ENCODE peak calls at places on chromosomes 5 and 9, in nine cellular contexts. I is MCF 10A, S is islet precursor cell, G is MM.1S, E is activated gamma-delta T cell, W is AML-193, B is ACHN, V is PC-9, Z is A172. T is an unnamed sample.

GRCh38 chr5:6729400-6730310 is 16.4 kb downstream of the TENT4A start:
- DNase-seq in I (no peak), V (no peak), Z (peak), S (no peak), E (no peak), G (peak), W (no peak), B (no peak), T (peak)

GRCh38 chr9:116394753-116395408 is 241.3 kb downstream of the PAPPA start:
- DNase-seq in W (no peak), S (no peak), G (no peak), Z (no peak), E (no peak), I (no peak), V (no peak), B (no peak), T (no peak)

GRCh38 chr9:34437006-34437925 is 21.1 kb downstream of the FAM219A start:
- DNase-seq in W (peak), E (no peak), Z (peak), I (peak), B (peak), G (peak), S (peak), V (peak), T (peak)

GRCh38 chr9:136095028-136095494 is at the start of gene NACC2:
- DNase-seq in G (no peak), E (peak), W (no peak), I (peak), Z (no peak), S (no peak), B (peak), V (peak), T (no peak)

GRCh38 chr5:79484731-79485130 is 29.2 kb downstream of the HOMER1 start:
- DNase-seq in V (no peak), E (no peak), S (no peak), I (no peak), W (no peak), G (no peak), B (no peak), Z (no peak), T (no peak)

GRCh38 chr9:99822096-99822595 is 461 bp downstream of the NR4A3 start:
- DNase-seq in B (no peak), Z (peak), I (peak), W (no peak), E (no peak), S (no peak), V (no peak), G (peak), T (no peak)

GRCh38 chr9:97934321-97935115 is 3.5 kb downstream of the HEMGN start:
- DNase-seq in B (no peak), E (no peak), Z (no peak), W (no peak), V (no peak), S (peak), G (no peak), I (no peak), T (peak)

GRCh38 chr5:6652025-6652424 is 18.8 kb downstream of the SRD5A1 start:
- DNase-seq in E (no peak), W (no peak), S (no peak), Z (no peak), V (no peak), B (no peak), I (no peak), G (no peak), T (no peak)

GRCh38 chr5:149831492-149831891 is 101.4 kb downstream of the PPARGC1B start:
- DNase-seq in Z (peak), G (no peak), W (no peak), V (peak), S (no peak), B (peak), I (peak), E (no peak), T (no peak)

GRCh38 chr5:139273322-139273571 is 20.3 kb upstream of the MATR3 start:
- DNase-seq in S (no peak), G (no peak), V (no peak), B (peak), E (no peak), I (peak), W (no peak), Z (no peak), T (no peak)

GRCh38 chr5:124599048-124599973 is 147.1 kb downstream of the ZNF608 start:
- DNase-seq in I (peak), W (no peak), V (peak), Z (peak), E (no peak), G (no peak), S (peak), B (peak), T (no peak)

GRCh38 chr5:116578676-116579075 is 4.1 kb upstream of the SEMA6A start:
- DNase-seq in Z (no peak), G (no peak), W (no peak), E (no peak), V (no peak), B (no peak), I (no peak), S (no peak), T (no peak)

GRCh38 chr5:172336666-172337310 is 53.2 kb upstream of the UBTD2 start:
- DNase-seq in E (no peak), W (no peak), I (no peak), B (no peak), V (no peak), Z (no peak), G (no peak), S (no peak), T (peak)

GRCh38 chr9:23608456-23608855 is 217.6 kb downstream of the ELAVL2 start:
- DNase-seq in V (no peak), G (no peak), I (no peak), S (no peak), E (no peak), Z (no peak), B (no peak), W (no peak), T (no peak)

GRCh38 chr5:102152906-102153787 is 142.9 kb downstream of the SLCO4C1 start:
- DNase-seq in W (peak), Z (peak), E (no peak), B (peak), S (peak), V (no peak), G (peak), I (peak), T (peak)

GRCh38 chr9:101566904-101567724 is 27.7 kb downstream of the PPP3R2 start:
- DNase-seq in I (peak), V (no peak), Z (peak), G (peak), W (peak), S (peak), E (no peak), B (peak), T (peak)

GRCh38 chr9:131473891-131474290 is 28.8 kb upstream of the POMT1 start:
- DNase-seq in V (no peak), G (no peak), S (peak), B (no peak), W (no peak), E (no peak), Z (no peak), I (no peak), T (no peak)

GRCh38 chr9:10678790-10679189 is 66.0 kb upstream of the PTPRD start:
- DNase-seq in V (no peak), W (no peak), G (no peak), Z (peak), S (no peak), I (peak), E (no peak), B (no peak), T (no peak)

GRCh38 chr5:180284161-180284560 is 7.7 kb downstream of the MAPK9 start:
- DNase-seq in I (no peak), W (no peak), G (no peak), E (no peak), S (no peak), Z (no peak), B (no peak), V (no peak), T (no peak)

GRCh38 chr9:88436379-88436778 is 48.1 kb downstream of the SPIN1 start:
- DNase-seq in E (no peak), I (no peak), W (no peak), V (no peak), B (no peak), S (no peak), Z (no peak), G (no peak), T (no peak)

GRCh38 chr9:129036923-129037766 is 719 bp downstream of the MIGA2 start:
- DNase-seq in S (no peak), E (peak), W (no peak), G (no peak), I (no peak), B (no peak), V (no peak), Z (no peak), T (no peak)

GRCh38 chr5:74326571-74327338 is 313.8 kb downstream of the ENC1 start:
- DNase-seq in W (peak), V (peak), S (peak), Z (peak), B (peak), E (no peak), G (peak), I (peak), T (peak)

GRCh38 chr9:131478421-131478868 is 24.3 kb upstream of the POMT1 start:
- DNase-seq in V (peak), S (no peak), I (peak), E (no peak), W (no peak), Z (no peak), G (no peak), B (peak), T (peak)

GRCh38 chr9:13244190-13244589 is 35.3 kb downstream of the MPDZ start:
- DNase-seq in Z (no peak), E (no peak), G (no peak), B (no peak), S (no peak), I (no peak), W (no peak), V (no peak), T (peak)

GRCh38 chr5:177369050-177369912 is 11.6 kb downstream of the RGS14 start:
- DNase-seq in E (no peak), S (no peak), G (peak), B (peak), Z (no peak), I (peak), V (no peak), W (peak), T (peak)

GRCh38 chr9:111798786-111799185 is 4.0 kb upstream of the SHOC1 start:
- DNase-seq in I (peak), Z (no peak), G (no peak), B (no peak), W (no peak), V (no peak), S (no peak), E (no peak), T (no peak)

GRCh38 chr5:62208218-62208852 is 97.7 kb upstream of the KIF2A start:
- DNase-seq in S (no peak), G (no peak), Z (no peak), W (no peak), E (no peak), V (no peak), B (no peak), I (no peak), T (no peak)

GRCh38 chr5:72817639-72818266 is 1.3 kb downstream of the TNPO1 start:
- DNase-seq in G (no peak), I (peak), V (no peak), W (no peak), Z (peak), S (no peak), B (no peak), E (no peak), T (no peak)

GRCh38 chr5:42419294-42419693 is 3.9 kb upstream of the GHR start:
- DNase-seq in W (no peak), V (no peak), G (no peak), I (no peak), Z (no peak), S (no peak), E (no peak), B (no peak), T (no peak)

GRCh38 chr5:109866051-109866450 is 176.3 kb downstream of the MAN2A1 start:
- DNase-seq in W (no peak), B (no peak), S (peak), E (no peak), V (no peak), Z (peak), I (no peak), G (no peak), T (no peak)

GRCh38 chr5:171851251-171851650 is 65.6 kb downstream of the SMIM23 start:
- DNase-seq in G (no peak), V (no peak), B (no peak), W (no peak), Z (no peak), I (no peak), E (no peak), S (no peak), T (no peak)

GRCh38 chr5:56759521-56759920 is 55.8 kb upstream of the MAP3K1 start:
- DNase-seq in Z (no peak), W (no peak), B (no peak), S (peak), E (no peak), G (no peak), I (no peak), V (peak), T (no peak)

T was measured in A673.